ENCODE peak calls at places on chromosomes 16 and 17, in ten cellular contexts. F is HCT116, W is Panc1, A is SK-N-MC, P is SK-N-SH, E is upper lobe of left lung, D is breast epithelium, Y is stomach, N is GM23338, H is transverse colon. X is an unnamed sample.

GRCh38 chr17:72118588-72119279 is 2.1 kb upstream of the SOX9 start:
- DNase-seq in Y (peak; percentile 75), N (peak; percentile 78), F (peak; percentile 58), W (no peak), E (peak; percentile 62), H (peak; percentile 81), A (no peak), P (peak; percentile 83), D (peak; percentile 83), X (no peak)

GRCh38 chr17:44383363-44383762 is 6.1 kb downstream of the ITGA2B start:
- DNase-seq in A (no peak), H (no peak), F (no peak), Y (no peak), E (no peak), D (no peak), P (no peak), N (no peak), W (no peak), X (no peak)

GRCh38 chr17:56217921-56218320 is 64.6 kb downstream of the ANKFN1 start:
- DNase-seq in E (no peak), Y (no peak), P (no peak), D (no peak), N (no peak), H (no peak), A (no peak), F (no peak), W (no peak), X (no peak)

GRCh38 chr17:30304778-30305177 is 13.0 kb upstream of the BLMH start:
- DNase-seq in Y (no peak), W (no peak), P (no peak), E (no peak), F (no peak), D (no peak), N (no peak), H (no peak), A (no peak), X (no peak)

GRCh38 chr17:78658281-78658785 is 81.1 kb upstream of the DNAH17 start:
- DNase-seq in A (no peak), Y (no peak), F (no peak), P (no peak), W (no peak), H (no peak), D (no peak), E (no peak), N (no peak), X (peak; percentile 48)

GRCh38 chr17:7060165-7060890 is 16.4 kb upstream of the SLC16A11 start:
- DNase-seq in W (peak; percentile 99), A (no peak), D (no peak), N (no peak), F (peak; percentile 96), H (no peak), P (no peak), Y (peak; percentile 27), E (no peak), X (no peak)

GRCh38 chr16:8377864-8378263 is 212.4 kb downstream of the TMEM114 start:
- DNase-seq in P (no peak), F (no peak), A (no peak), Y (no peak), E (no peak), N (no peak), D (no peak), H (no peak), W (no peak), X (no peak)

GRCh38 chr17:83058478-83059167 is 20.8 kb upstream of the METRNL start:
- DNase-seq in E (peak; percentile 15), D (no peak), H (no peak), P (peak; percentile 22), A (no peak), N (no peak), W (no peak), Y (peak; percentile 15), F (no peak), X (peak; percentile 73)

GRCh38 chr16:57023541-57024249 is 34.3 kb downstream of the NLRC5 start:
- DNase-seq in E (no peak), H (no peak), W (no peak), F (no peak), A (no peak), N (no peak), Y (no peak), P (no peak), D (no peak), X (peak; percentile 73)

GRCh38 chr16:11211061-11211976 is 44.7 kb downstream of the SOCS1 start:
- DNase-seq in E (no peak), H (no peak), F (no peak), D (no peak), P (no peak), W (no peak), A (no peak), Y (no peak), N (no peak), X (peak; percentile 52)

GRCh38 chr17:16407911-16408588 is 7.3 kb upstream of the TRPV2 start:
- DNase-seq in N (peak; percentile 76), F (no peak), P (peak; percentile 76), H (peak; percentile 71), A (no peak), Y (peak; percentile 78), E (peak; percentile 60), W (no peak), D (peak; percentile 59), X (peak; percentile 81)

GRCh38 chr17:79100405-79100804 is 25.8 kb downstream of the ENGASE start:
- DNase-seq in N (no peak), H (no peak), A (no peak), F (no peak), W (no peak), E (no peak), D (no peak), P (no peak), Y (no peak), X (no peak)

GRCh38 chr16:6549415-6549814 is 783.2 kb upstream of the RBFOX1 start:
- DNase-seq in Y (no peak), W (no peak), F (no peak), H (no peak), E (no peak), A (no peak), D (no peak), P (no peak), N (no peak), X (no peak)

GRCh38 chr17:79925242-79925957 is 86.2 kb upstream of the CBX4 start:
- DNase-seq in A (no peak), H (peak; percentile 86), Y (peak; percentile 91), F (no peak), N (peak; percentile 45), E (peak; percentile 88), W (no peak), D (peak; percentile 60), P (no peak), X (peak; percentile 83)

GRCh38 chr17:1123397-1124237 is 56.2 kb downstream of the ABR start:
- DNase-seq in W (no peak), A (no peak), H (no peak), D (no peak), N (peak; percentile 40), P (peak; percentile 51), E (no peak), F (no peak), Y (no peak), X (no peak)
- TF ChIP-seq POLR2AphosphoS5 in W (no peak), A (no peak), H (no peak), D (no peak), N (no peak), P (no peak), E (no peak), F (no peak), Y (no peak), X (no peak)

GRCh38 chr16:14496786-14497185 is 133.3 kb downstream of the PARN start:
- DNase-seq in A (no peak), P (no peak), H (no peak), Y (no peak), W (no peak), F (no peak), E (no peak), N (no peak), D (no peak), X (no peak)

GRCh38 chr16:14495213-14496046 is 134.6 kb downstream of the PARN start:
- DNase-seq in W (no peak), A (no peak), Y (no peak), P (no peak), N (no peak), H (no peak), D (no peak), F (no peak), E (no peak), X (no peak)

GRCh38 chr16:14494396-14494795 is 135.7 kb downstream of the PARN start:
- DNase-seq in F (no peak), W (no peak), A (no peak), Y (no peak), P (no peak), E (no peak), D (no peak), N (no peak), H (no peak), X (no peak)

GRCh38 chr16:14497245-14498082 is 132.6 kb downstream of the PARN start:
- DNase-seq in Y (no peak), W (no peak), D (no peak), P (no peak), F (no peak), N (no peak), E (no peak), A (no peak), H (no peak), X (no peak)

DNA sequence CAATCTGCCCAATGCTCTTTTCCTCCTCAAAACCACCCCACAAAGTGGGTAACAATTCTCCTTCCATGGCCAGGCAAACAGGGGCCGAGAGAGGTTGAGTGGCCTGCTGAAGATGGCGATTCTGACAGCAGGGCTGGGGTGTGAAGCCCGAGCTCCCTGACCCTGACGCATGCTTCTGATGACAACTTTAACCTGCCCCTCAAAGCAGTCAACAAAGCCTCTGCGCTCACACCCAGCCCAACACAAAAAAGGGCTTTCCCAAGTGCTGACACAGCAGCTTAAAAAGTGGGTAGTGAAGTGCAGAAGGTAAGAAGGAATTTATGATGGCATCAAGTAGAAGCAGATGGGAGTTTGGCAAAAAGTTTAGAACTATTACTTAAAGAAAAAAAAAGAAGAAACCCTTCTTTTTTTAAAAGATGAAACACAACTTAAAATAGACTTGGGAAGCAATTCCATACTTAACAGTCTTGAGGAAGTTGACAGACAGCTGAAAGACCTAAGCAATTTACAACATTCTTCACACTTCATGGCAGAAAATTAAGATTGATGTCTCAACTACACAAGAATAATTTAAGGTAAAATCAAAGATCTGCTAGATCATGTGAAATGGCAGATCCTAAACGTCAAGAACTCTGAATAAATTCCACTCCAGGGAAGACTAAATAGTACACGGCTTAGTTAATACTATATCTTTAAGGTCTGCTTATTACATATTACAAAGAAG is 133.9 kb downstream of the PARN start:
- DNase-seq in E (no peak), H (no peak), F (no peak), D (no peak), P (no peak), Y (no peak), N (no peak), W (no peak), A (no peak), X (no peak)
- TF ChIP-seq POLR2AphosphoS5 in E (no peak), H (no peak), F (no peak), D (no peak), P (no peak), Y (no peak), N (no peak), W (no peak), A (no peak), X (no peak)

GRCh38 chr16:81745704-81746558 is 33.2 kb upstream of the PLCG2 start:
- DNase-seq in F (peak; percentile 42), Y (peak; percentile 71), H (peak; percentile 75), P (peak; percentile 87), A (no peak), N (peak; percentile 80), W (no peak), E (peak; percentile 71), D (peak; percentile 45), X (peak; percentile 95)
- TF ChIP-seq POLR2AphosphoS5 in F (peak; percentile 90), Y (no peak), H (no peak), P (peak; percentile 56), A (no peak), N (peak; percentile 57), W (no peak), E (no peak), D (peak; percentile 19), X (peak; percentile 81)

GRCh38 chr17:13046361-13046760 is 28.5 kb upstream of the ELAC2 start:
- DNase-seq in F (no peak), N (no peak), P (no peak), E (no peak), D (no peak), W (no peak), H (no peak), A (no peak), Y (no peak), X (no peak)
- TF ChIP-seq POLR2AphosphoS5 in F (no peak), N (no peak), P (no peak), E (no peak), D (no peak), W (no peak), H (no peak), A (no peak), Y (no peak), X (no peak)

X was measured in spleen.